ENCODE peak calls at places on chromosome 2, in four cellular contexts. X is H9; M is CD8-positive, alpha-beta memory T cell; S is CD4-positive, CD25-positive, alpha-beta regulatory T cell. P is an unnamed sample. For H3K4me1, the result is how much of the 10 kb centered on the place peaks cover.

GRCh38 chr2:37459095-37459981 is 114.9 kb downstream of the QPCT start:
- DNase-seq in M (no peak), X (no peak), S (no peak), P (no peak)

GRCh38 chr2:233100192-233100998 is 40.3 kb downstream of the INPP5D start:
- DNase-seq in S (peak), M (peak), X (no peak), P (no peak)

GRCh38 chr2:149064365-149064841 is 25.9 kb downstream of the LYPD6B start:
- DNase-seq in S (no peak), X (no peak), M (no peak), P (no peak)

GRCh38 chr2:25541378-25541777 is 132.0 kb downstream of the DTNB start:
- DNase-seq in M (no peak), S (no peak), X (no peak), P (no peak)

GRCh38 chr2:146661494-146662096 is 1183.2 kb upstream of the ACVR2A start:
- DNase-seq in M (no peak), X (no peak), S (no peak), P (no peak)

GRCh38 chr2:144875996-144876395 is 356.1 kb upstream of the ZEB2 start:
- DNase-seq in S (no peak), M (no peak), X (no peak), P (no peak)

GRCh38 chr2:133489641-133490411 is 78.4 kb downstream of the NCKAP5 start:
- DNase-seq in M (no peak), S (no peak), X (no peak), P (no peak)

GRCh38 chr2:102268529-102269524 is 42.5 kb upstream of the IL1RL1 start:
- DNase-seq in S (no peak), M (no peak), X (no peak), P (no peak)

GRCh38 chr2:58906151-58906645 is 665.1 kb upstream of the FANCL start:
- DNase-seq in M (no peak), X (no peak), S (no peak), P (no peak)

GRCh38 chr2:63827749-63828148 is 13.9 kb upstream of the UGP2 start:
- DNase-seq in M (no peak), X (no peak), S (no peak), P (no peak)

GRCh38 chr2:168208652-168209051 is 38.7 kb downstream of the STK39 start:
- DNase-seq in S (no peak), X (no peak), M (no peak), P (no peak)
- H3K4me1 ChIP-seq in S (under half), X (under half), M (under half), P (under half)

GRCh38 chr2:20613342-20613916 is 37.5 kb downstream of the HS1BP3 start:
- DNase-seq in S (no peak), M (no peak), X (no peak), P (no peak)
- H3K4me1 ChIP-seq in S (under half), M (under half), X (under half), P (under half)

GRCh38 chr2:202657876-202658275 is 23.1 kb downstream of the FAM117B start:
- DNase-seq in S (no peak), M (no peak), X (no peak), P (no peak)
- H3K4me1 ChIP-seq in S (under half), M (half or more), X (under half), P (under half)

GRCh38 chr2:9303528-9304225 is 97.1 kb downstream of the ASAP2 start:
- DNase-seq in M (no peak), X (no peak), S (no peak), P (no peak)

GRCh38 chr2:9307505-9307904 is 100.9 kb downstream of the ASAP2 start:
- DNase-seq in X (no peak), S (no peak), M (no peak), P (no peak)

GRCh38 chr2:9308186-9308955 is 101.8 kb downstream of the ASAP2 start:
- DNase-seq in X (no peak), S (no peak), M (no peak), P (no peak)

GRCh38 chr2:9309147-9309546 is 102.5 kb downstream of the ASAP2 start:
- DNase-seq in S (no peak), M (no peak), X (no peak), P (no peak)

GRCh38 chr2:9306910-9307309 is 100.3 kb downstream of the ASAP2 start:
- DNase-seq in M (no peak), S (no peak), X (no peak), P (no peak)
- H3K4me1 ChIP-seq in M (under half), S (under half), X (under half), P (under half)